ENCODE peak calls at places on chromosomes 16 and 17, in ten cellular contexts. K, U, E, S, F, R, J, L, I and T are unnamed samples.
A peak's percentile ranks its signal among the peaks of the same experiment; 100 is the strongest.

GRCh38 chr17:82180776-82181528 is 31.7 kb downstream of the CCDC57 start:
- DNase-seq in L (no peak), U (no peak), J (no peak), E (no peak), I (no peak), S (no peak), R (no peak), F (no peak), K (no peak), T (no peak)

GRCh38 chr16:86664518-86665318 is 86.4 kb downstream of the FOXL1 start:
- DNase-seq in S (peak; percentile 94), R (no peak), E (peak; percentile 22), K (peak; percentile 89), I (no peak), F (peak; percentile 81), L (peak; percentile 98), J (no peak), U (peak; percentile 93), T (no peak)

GRCh38 chr17:40325156-40326013 is 16.4 kb downstream of the RARA start:
- DNase-seq in K (no peak), R (peak; percentile 25), U (no peak), J (no peak), I (no peak), E (no peak), S (no peak), L (no peak), F (no peak), T (no peak)

GRCh38 chr17:47696717-47697642 is 3.0 kb downstream of the TBKBP1 start:
- DNase-seq in U (no peak), R (no peak), J (no peak), L (no peak), I (no peak), E (no peak), K (no peak), S (no peak), F (no peak), T (no peak)

GRCh38 chr16:79639576-79640311 is 39.2 kb upstream of the MAF start:
- DNase-seq in J (no peak), R (no peak), E (no peak), F (no peak), K (no peak), L (no peak), S (no peak), I (no peak), U (peak; percentile 48), T (no peak)

GRCh38 chr17:66950886-66951604 is 13.5 kb upstream of the CACNG4 start:
- DNase-seq in R (no peak), S (no peak), E (no peak), L (no peak), J (no peak), I (no peak), U (no peak), K (no peak), F (no peak), T (no peak)

GRCh38 chr17:29140051-29140582 is 40.1 kb downstream of the MYO18A start:
- DNase-seq in L (peak; percentile 60), S (peak; percentile 63), I (peak; percentile 79), J (peak; percentile 91), F (no peak), U (no peak), K (peak; percentile 68), R (peak; percentile 85), E (peak; percentile 88), T (no peak)

GRCh38 chr17:79664925-79665738 is 54.3 kb upstream of the RBFOX3 start:
- DNase-seq in E (peak; percentile 86), R (peak; percentile 55), S (peak; percentile 21), J (peak; percentile 81), L (no peak), U (no peak), K (peak; percentile 77), I (no peak), F (no peak), T (peak; percentile 70)

DNA sequence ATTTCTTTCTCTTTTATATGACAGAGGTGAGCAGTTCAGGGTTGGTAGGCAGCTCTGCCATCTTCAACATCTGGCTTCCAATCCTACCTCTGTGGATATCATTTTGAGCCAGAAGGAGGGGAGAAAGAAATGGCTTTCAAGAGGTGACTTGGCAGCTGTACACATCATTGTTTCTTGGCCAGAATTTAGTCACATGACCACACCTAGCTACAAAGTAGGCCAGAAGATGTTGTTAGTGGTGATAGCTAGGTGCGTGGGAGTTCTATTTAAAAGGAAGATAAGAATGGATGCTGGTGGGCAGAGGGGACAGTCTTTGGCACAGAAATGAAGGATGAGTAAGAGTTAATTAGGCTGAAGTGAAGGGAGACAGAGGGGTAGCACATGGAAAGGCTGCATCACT is 29.2 kb upstream of the MPHOSPH6 start:
- DNase-seq in L (peak; percentile 10), S (no peak), E (no peak), K (no peak), J (no peak), I (no peak), F (no peak), R (no peak), U (no peak), T (no peak)
- TF ChIP-seq CTCF in L (no peak), S (no peak), E (no peak), K (no peak), J (no peak), I (no peak), F (no peak), R (no peak), U (no peak), T (no peak)

GRCh38 chr17:311119-311848 is 41.3 kb downstream of the RPH3AL start:
- DNase-seq in I (no peak), S (no peak), R (peak; percentile 16), E (no peak), L (no peak), J (no peak), K (no peak), F (no peak), U (no peak), T (no peak)

GRCh38 chr17:310111-311010 is 42.2 kb downstream of the RPH3AL start:
- DNase-seq in K (no peak), I (no peak), E (no peak), F (no peak), L (no peak), R (peak; percentile 11), U (no peak), J (no peak), S (no peak), T (no peak)

GRCh38 chr17:307295-307691 is 45.3 kb downstream of the RPH3AL start:
- DNase-seq in I (no peak), R (peak; percentile 10), U (no peak), K (no peak), F (no peak), E (no peak), J (no peak), S (no peak), L (no peak), T (no peak)

GRCh38 chr17:307741-308507 is 44.7 kb downstream of the RPH3AL start:
- DNase-seq in L (no peak), U (no peak), K (no peak), I (no peak), J (no peak), R (peak; percentile 12), F (no peak), S (peak; percentile 41), E (peak; percentile 64), T (no peak)

GRCh38 chr17:309361-309888 is 43.2 kb downstream of the RPH3AL start:
- DNase-seq in F (no peak), I (no peak), S (no peak), J (no peak), E (no peak), U (no peak), L (peak; percentile 29), R (peak; percentile 11), K (no peak), T (no peak)
- TF ChIP-seq CTCF in F (peak; percentile 56), I (no peak), S (peak; percentile 15), J (peak; percentile 58), E (no peak), U (no peak), L (peak; percentile 18), R (peak; percentile 32), K (peak; percentile 46), T (peak; percentile 48)

DNA sequence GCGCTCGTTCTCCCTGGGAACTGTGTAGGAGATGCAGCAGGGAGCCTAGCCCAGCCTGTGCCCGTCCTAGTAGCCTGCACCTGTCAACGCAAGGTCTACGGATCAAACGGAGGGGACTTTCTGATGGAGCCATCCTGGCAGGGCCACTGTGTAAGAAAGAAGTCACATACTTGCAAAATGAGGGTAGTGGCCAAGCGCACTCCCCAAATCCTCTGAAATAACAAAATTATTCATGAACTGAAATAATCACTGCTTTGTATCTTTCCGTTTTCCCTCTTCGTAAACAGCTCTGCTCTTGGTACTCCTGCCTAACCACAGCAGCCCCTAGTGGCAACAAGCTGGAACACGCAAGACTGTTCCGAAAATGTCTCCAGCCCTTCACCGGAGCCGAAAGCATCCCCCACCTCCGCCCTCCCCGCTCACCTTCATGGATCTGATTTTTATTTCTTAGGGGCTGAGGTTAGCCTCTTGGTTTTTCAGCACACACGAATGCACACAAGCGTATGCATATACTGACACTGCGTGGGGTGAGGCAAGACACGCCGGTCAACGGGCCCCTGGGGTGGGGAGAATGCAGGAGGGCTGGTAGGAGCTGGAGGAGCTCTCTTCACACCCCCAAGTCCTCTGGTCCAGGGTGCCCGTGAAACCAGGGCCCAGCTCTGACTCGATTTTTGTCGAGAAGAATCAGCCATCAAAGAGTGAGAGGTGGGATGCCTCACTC is 100.8 kb downstream of the ABCC12 start:
- DNase-seq in K (peak; percentile 78), R (peak; percentile 30), J (peak; percentile 24), E (peak; percentile 46), F (peak; percentile 36), U (peak; percentile 24), S (peak; percentile 63), L (peak; percentile 64), I (no peak), T (no peak)
- TF ChIP-seq CTCF in K (peak; percentile 98), R (peak; percentile 75), J (peak; percentile 83), E (peak; percentile 63), F (peak; percentile 98), U (peak; percentile 89), S (peak; percentile 96), L (peak; percentile 99), I (no peak), T (peak; percentile 91)

GRCh38 chr17:7213895-7214299 is 5.7 kb downstream of the DLG4 start:
- DNase-seq in F (no peak), E (peak; percentile 93), U (no peak), S (peak; percentile 71), K (peak; percentile 87), L (peak; percentile 77), I (no peak), R (peak; percentile 77), J (no peak), T (no peak)

GRCh38 chr17:7216242-7217112 is 3.2 kb downstream of the DLG4 start:
- DNase-seq in I (no peak), K (no peak), J (no peak), R (no peak), U (no peak), L (no peak), S (no peak), F (no peak), E (no peak), T (no peak)

GRCh38 chr17:7215136-7215638 is 4.4 kb downstream of the DLG4 start:
- DNase-seq in U (no peak), F (no peak), R (no peak), E (no peak), I (no peak), L (no peak), S (no peak), J (no peak), K (no peak), T (no peak)

GRCh38 chr17:7215652-7216139 is 3.9 kb downstream of the DLG4 start:
- DNase-seq in L (peak; percentile 44), U (no peak), K (no peak), S (no peak), F (no peak), I (no peak), J (no peak), E (no peak), R (no peak), T (no peak)

DNA sequence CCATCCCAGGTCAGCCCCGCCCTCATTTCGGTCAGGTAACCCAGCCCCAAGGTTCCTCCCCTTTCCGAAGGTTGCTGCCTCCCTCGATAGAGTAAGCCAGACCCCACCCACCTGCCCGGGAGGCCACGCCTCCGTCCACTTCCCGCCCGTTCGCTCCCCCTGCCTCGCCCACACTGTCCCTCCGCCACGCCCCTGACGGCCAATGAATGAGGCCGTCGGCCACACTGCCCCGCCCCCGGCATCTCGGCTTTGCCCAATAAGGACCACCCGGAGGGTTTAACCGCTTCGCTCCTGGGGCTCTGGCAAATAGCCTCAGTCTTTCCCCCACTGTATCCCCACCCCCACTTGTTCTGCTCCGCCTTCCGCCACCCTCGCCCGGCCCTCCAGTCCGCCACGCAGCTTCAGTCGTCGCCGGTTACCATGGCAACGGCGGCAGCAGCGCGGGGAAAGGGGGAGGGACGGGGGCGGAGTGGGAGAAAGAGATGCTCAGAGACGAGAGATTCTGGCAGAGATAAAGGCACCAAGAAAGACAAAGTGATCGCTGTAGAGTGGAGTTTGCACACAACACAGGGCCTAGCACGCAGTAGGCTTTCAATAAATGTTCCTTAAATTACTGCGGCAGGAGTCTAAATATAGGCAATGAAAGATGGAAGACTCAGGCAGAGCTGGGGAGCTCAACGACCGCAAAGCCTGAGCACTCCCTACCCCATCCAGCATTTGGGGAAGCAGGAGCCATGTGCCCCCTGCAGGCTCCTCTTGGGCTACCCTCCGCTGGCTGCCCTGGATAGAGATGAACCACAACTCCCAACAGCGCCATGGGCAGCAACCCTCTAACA is 5.1 kb downstream of the DLG4 start:
- DNase-seq in E (peak; percentile 98), L (peak; percentile 95), R (peak; percentile 99), K (peak; percentile 97), J (peak; percentile 99), S (peak; percentile 95), F (peak; percentile 89), I (peak; percentile 96), U (peak; percentile 92), T (peak; percentile 99)
- TF ChIP-seq CTCF in E (peak; percentile 56), L (peak; percentile 70), R (peak; percentile 63), K (peak; percentile 68), J (peak; percentile 75), S (peak; percentile 69), F (peak; percentile 63), I (peak; percentile 13), U (peak; percentile 76), T (peak; percentile 64)